ENCODE peak calls at places on chromosomes 4 and X, in five cellular contexts. I is A549; V is fibroblast of lung; S is kidney epithelial cell; F is CD8-positive, alpha-beta T cell. K is an unnamed sample.

GRCh38 chr4:55032788-55033187 is 92.6 kb downstream of the KDR start:
- DNase-seq in I (no peak), V (peak), S (no peak), F (no peak), K (no peak)

GRCh38 chr4:146513548-146513947 is 8.2 kb downstream of the SLC10A7 start:
- DNase-seq in I (no peak), V (no peak), S (no peak), F (no peak), K (no peak)

GRCh38 chrX:123475068-123475724 is 257.7 kb downstream of the THOC2 start:
- DNase-seq in I (peak), V (no peak), S (no peak), F (no peak), K (no peak)

GRCh38 chrX:122440832-122441231 is 743.2 kb upstream of the GRIA3 start:
- DNase-seq in I (no peak), V (no peak), S (no peak), F (no peak), K (no peak)

GRCh38 chr4:57113870-57114269 is 3.7 kb upstream of the IGFBP7 start:
- DNase-seq in I (no peak), V (no peak), S (no peak), F (no peak), K (no peak)

GRCh38 chr4:173519130-173520101 is 10.6 kb downstream of the HAND2 start:
- DNase-seq in I (no peak), V (no peak), S (no peak), F (no peak), K (peak)

GRCh38 chr4:2048831-2049230 is 10.3 kb upstream of the NAT8L start:
- DNase-seq in I (no peak), V (no peak), S (no peak), F (no peak), K (no peak)

GRCh38 chrX:46152756-46153155 is 392.5 kb downstream of the ZNF674 start:
- DNase-seq in I (no peak), V (no peak), S (no peak), F (no peak), K (no peak)

GRCh38 chr4:41693629-41694028 is 54.9 kb downstream of the PHOX2B start:
- DNase-seq in I (peak), V (peak), S (no peak), F (no peak), K (no peak)

GRCh38 chrX:101398694-101399093 is 7.9 kb downstream of the RPL36A start:
- DNase-seq in I (no peak), V (no peak), S (no peak), F (no peak), K (no peak)

GRCh38 chr4:154911097-154911496 is 130.0 kb downstream of the RBM46 start:
- DNase-seq in I (peak), V (no peak), S (no peak), F (no peak), K (no peak)
- TF ChIP-seq CTCF in I (no peak), V (no peak), S (peak), F (no peak), K (peak)

DNA sequence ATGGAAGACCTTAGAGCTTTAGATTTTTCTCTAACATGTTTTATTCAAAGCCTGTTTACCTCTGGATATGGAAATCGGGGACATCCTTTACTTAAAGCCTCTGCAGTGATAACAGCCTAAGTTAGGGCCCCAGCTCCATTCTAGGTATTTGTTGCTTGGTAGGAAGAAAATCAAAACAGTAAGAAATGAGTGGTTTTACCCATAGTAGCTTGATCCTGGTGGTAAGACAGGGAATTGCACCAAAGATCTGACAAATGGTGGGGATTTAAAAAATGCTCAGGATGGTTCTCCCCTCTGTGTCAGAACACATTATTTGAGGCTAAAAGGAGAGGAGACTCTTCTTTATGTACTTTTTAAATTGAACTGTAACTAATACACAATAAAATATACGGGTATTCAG is 52.4 kb downstream of the AFF2 start:
- DNase-seq in I (peak), V (no peak), S (no peak), F (no peak), K (no peak)
- TF ChIP-seq CTCF in I (no peak), V (peak), S (peak), F (no peak), K (peak)

GRCh38 chrX:17656035-17656418 is 81.3 kb upstream of the SCML1 start:
- DNase-seq in I (no peak), V (no peak), S (no peak), F (no peak), K (peak)
- TF ChIP-seq CTCF in I (no peak), V (no peak), S (no peak), F (no peak), K (no peak)

DNA sequence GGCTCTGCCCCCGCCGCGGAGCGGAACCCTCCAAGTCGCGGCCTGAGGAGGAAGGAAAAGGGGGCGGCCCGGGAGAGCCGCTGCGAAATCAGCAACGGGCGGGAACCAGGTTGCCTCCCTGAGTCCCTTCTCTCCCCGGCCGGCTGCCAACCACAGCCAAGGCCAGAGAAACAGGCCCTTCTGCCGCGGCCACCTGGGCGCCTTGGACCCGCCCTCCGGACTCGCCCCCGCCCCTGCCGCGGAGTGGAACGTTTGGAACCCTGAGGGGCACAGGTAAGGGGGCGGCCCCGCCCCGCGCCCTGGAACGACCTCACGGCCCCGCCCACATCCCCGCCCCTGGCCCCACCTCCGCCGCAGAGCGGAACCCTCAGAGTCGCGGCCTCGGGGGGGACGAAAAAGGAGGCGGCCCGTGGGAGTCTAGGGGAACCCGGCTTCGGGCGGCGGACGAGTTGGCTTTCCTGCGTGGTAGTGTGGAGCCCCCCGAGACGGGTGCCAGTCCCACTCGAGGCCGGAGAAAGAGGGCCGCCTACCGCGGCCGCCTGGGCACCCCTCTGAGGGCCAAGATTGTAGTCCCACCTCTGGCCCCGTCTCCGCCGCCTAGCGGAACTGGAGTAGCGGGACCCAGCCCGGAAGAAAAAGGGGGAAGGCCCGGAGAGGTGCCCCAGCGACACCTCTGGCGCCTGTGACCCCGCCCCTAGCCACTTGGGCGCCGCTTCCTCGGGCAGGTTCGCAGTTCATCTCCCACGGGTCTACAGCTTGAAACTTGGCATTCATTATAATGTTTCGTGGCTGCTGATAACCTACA is 669 bp upstream of the PHKA2 start:
- DNase-seq in I (peak), V (peak), S (no peak), F (peak), K (peak)
- TF ChIP-seq CTCF in I (peak), V (peak), S (peak), F (peak), K (peak)

DNA sequence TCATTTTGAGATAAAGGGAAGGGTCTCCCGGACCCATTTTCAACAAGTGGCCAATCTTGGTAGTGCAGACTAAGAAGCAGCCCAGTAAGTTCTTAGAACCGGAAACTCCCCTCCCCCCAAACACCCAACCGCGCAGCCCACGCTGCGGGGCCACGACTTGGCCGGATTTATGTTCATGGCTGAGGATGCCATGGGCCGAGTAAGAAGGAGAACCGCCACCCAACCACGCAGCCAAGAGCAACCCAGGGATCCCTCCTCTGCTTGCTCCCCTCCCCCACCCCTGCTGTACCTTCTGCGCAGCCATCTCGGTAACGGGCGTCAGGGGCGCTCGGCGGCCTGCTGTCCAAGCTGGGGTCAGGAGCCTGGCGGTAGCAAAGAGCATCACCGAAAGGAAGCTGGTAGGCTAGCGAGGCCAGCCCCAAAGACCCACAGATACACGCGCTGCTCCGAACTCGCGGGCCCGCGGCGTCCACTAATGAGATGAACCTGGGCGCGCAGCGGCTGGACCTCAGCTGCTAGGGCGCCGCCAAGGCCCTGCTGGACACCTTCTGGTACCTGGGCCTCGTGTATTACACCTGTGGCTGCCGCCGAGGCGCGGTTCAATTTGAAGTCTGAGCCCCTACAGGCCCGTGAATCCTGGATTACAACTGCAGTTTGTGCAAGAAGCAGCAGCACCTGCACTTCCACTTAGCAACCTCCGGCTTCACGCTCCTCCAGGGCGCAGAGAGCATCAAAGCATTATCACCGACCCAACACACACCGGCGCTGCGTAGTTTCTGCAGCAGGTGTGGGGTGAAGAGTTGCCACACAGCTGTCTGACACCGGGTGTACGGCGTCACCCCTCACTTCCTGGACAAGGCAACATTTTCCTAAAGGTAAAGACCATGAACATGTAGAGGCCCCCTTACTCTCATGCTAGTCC is 63.4 kb downstream of the NUDT10 start:
- DNase-seq in I (peak), V (peak), S (no peak), F (peak), K (no peak)
- TF ChIP-seq CTCF in I (no peak), V (no peak), S (no peak), F (peak), K (no peak)

GRCh38 chrX:111003118-111003517 is 92.9 kb upstream of the PAK3 start:
- DNase-seq in I (no peak), V (no peak), S (no peak), F (no peak), K (no peak)
- TF ChIP-seq CTCF in I (no peak), V (no peak), S (no peak), F (no peak), K (no peak)

GRCh38 chr4:139768913-139769312 is 103.3 kb downstream of the MGST2 start:
- DNase-seq in I (peak), V (no peak), S (no peak), F (no peak), K (no peak)
- TF ChIP-seq CTCF in I (no peak), V (no peak), S (no peak), F (no peak), K (no peak)

DNA sequence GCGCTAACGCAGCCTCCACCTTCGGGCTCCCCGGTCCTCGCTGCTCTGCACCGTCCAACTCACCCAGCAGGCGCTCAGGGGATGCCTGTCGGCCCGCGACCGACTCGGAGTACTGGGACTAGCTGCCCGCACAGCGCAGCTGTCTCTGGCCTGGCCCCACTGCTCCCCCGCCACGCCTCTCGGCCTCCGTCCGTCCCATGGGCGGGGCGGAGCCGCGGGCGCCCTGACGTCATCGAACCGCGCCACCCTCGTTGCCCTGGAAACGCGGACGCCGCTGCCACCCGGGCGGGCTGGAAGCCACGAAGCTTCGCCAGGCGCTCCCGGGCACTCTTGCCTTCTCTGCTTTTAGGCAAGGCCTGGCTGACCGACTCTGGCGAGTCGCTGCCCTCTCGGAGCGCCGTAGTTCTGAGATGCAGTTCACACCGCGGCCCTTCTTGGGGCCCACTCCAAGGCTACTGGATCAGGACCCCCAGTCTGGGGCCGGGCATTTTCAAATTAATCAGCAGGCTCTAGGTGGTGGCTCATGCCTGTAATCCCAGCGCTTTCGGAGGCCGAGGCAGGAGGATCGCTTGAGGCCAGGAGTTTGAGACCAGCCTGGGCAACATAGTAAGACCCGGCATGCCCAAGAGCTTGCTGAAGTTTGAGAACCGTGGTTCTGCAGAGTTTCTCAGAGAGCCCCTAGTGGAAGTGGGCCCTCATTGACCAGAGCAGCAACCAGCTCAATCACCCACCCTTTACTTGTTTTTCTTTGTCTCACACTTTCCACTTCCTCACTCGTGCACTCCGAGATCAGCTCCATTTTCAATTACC is 12.0 kb downstream of the ACOX3 start:
- DNase-seq in I (peak), V (peak), S (no peak), F (peak), K (peak)
- TF ChIP-seq CTCF in I (peak), V (peak), S (peak), F (no peak), K (peak)

DNA sequence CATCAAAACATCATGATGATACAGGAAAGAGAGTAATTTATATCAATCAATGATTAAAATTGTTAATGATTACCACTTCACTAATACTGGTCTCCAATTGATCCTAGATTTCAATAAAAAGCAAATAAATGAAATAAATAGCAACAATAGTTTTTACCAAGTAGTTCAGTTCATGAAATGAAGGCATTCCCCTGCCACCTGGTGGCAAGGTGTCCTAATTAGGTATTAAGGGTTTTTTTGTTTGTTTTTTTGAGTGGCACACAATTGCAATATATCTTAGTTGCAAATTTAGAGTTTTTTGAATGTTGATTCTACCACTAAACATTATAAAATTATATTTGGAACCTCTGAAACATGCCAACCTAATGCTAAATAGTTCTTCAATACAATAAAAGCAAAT is 157.4 kb upstream of the PDE5A start:
- DNase-seq in I (peak), V (peak), S (no peak), F (no peak), K (no peak)
- TF ChIP-seq CTCF in I (peak), V (peak), S (peak), F (no peak), K (no peak)

GRCh38 chr4:8468746-8469535 is 28.4 kb downstream of the TRMT44 start:
- DNase-seq in I (peak), V (peak), S (no peak), F (peak), K (peak)
- TF ChIP-seq CTCF in I (peak), V (peak), S (peak), F (peak), K (peak)

K was measured in nephron progenitor cell.